ENCODE peak calls at places on chromosomes 6 and 20, in nine cellular contexts. P is HepG2, S is fibroblast of lung, N is GM23338, U is HCT116, G is hepatocyte, B is mammary epithelial cell, X is GM12878, W is neural progenitor cell. O is an unnamed sample.

GRCh38 chr6:23465912-23466311 is 660.1 kb upstream of the NRSN1 start:
- DNase-seq in P (no peak), S (no peak), N (no peak), U (no peak), G (no peak), B (no peak), X (no peak), W (no peak), O (no peak)

GRCh38 chr6:3888153-3888957 is 39.2 kb downstream of the FAM50B start:
- DNase-seq in P (no peak), S (no peak), N (no peak), U (no peak), G (no peak), B (no peak), X (no peak), W (no peak), O (no peak)

GRCh38 chr6:168189679-168190405 is 110.8 kb upstream of the FRMD1 start:
- DNase-seq in P (no peak), S (no peak), N (no peak), U (no peak), G (no peak), B (no peak), X (no peak), W (no peak), O (no peak)

GRCh38 chr6:10180138-10181074 is 234.5 kb downstream of the TFAP2A start:
- DNase-seq in P (no peak), S (no peak), N (no peak), U (no peak), G (no peak), B (no peak), X (no peak), W (no peak), O (no peak)

GRCh38 chr6:131937703-131938631 is 13.2 kb downstream of the CCN2 start:
- DNase-seq in P (peak; percentile 100), S (peak; percentile 63), N (no peak), U (no peak), G (no peak), B (no peak), X (no peak), W (no peak), O (no peak)

GRCh38 chr6:130843575-130844320 is 16.5 kb downstream of the SMLR1 start:
- DNase-seq in P (peak; percentile 74), S (peak; percentile 37), N (peak; percentile 72), U (peak; percentile 28), G (peak; percentile 52), B (peak; percentile 23), X (peak; percentile 9), W (peak; percentile 50), O (peak; percentile 19)

GRCh38 chr6:33839399-33840063 is 35.7 kb upstream of the MLN start:
- DNase-seq in P (no peak), S (no peak), N (no peak), U (no peak), G (no peak), B (no peak), X (no peak), W (no peak), O (no peak)

GRCh38 chr20:49210101-49210749 is 9.0 kb upstream of the DDX27 start:
- DNase-seq in P (no peak), S (no peak), N (no peak), U (no peak), G (no peak), B (no peak), X (no peak), W (no peak), O (no peak)

GRCh38 chr6:137155830-137156229 is 17.6 kb downstream of the IL22RA2 start:
- DNase-seq in P (no peak), S (peak; percentile 74), N (no peak), U (no peak), G (no peak), B (peak; percentile 93), X (peak; percentile 48), W (no peak), O (peak; percentile 49)

GRCh38 chr6:131430531-131430930 is 142.5 kb upstream of the ARG1 start:
- DNase-seq in P (no peak), S (no peak), N (no peak), U (no peak), G (no peak), B (no peak), X (no peak), W (no peak), O (no peak)

GRCh38 chr6:36616888-36617521 is 22.8 kb downstream of the SRSF3 start:
- DNase-seq in P (no peak), S (peak; percentile 63), N (no peak), U (peak; percentile 23), G (no peak), B (peak; percentile 100), X (no peak), W (no peak), O (no peak)

GRCh38 chr20:14698605-14699373 is 361.4 kb upstream of the FLRT3 start:
- DNase-seq in P (no peak), S (no peak), N (no peak), U (no peak), G (no peak), B (no peak), X (no peak), W (no peak), O (no peak)

DNA sequence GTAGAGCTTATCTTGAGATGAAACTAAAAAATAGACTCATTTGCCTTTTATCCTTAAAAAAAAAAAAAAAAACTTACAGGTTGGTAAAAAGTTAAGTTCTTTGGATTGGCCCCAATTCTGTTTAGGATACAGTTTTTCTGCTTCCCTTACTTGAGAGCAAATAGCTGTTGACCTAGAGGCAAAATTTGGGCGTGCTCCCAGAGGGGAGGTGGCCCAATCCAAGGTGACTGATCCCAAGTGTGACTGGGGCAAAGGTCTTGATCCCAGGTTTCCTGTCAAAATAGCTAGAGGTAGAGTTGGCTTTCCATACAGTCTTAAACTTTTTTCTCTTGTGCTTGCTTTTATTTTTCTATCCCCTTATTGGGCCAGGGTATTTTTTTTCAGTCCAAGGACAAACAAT is 363.8 kb upstream of the AGPAT4 start:
- DNase-seq in P (no peak), S (no peak), N (no peak), U (no peak), G (no peak), B (no peak), X (no peak), W (no peak), O (no peak)
- H4K20me1 ChIP-seq in P (no peaks in the 10 kb centered on the region), S (no peaks in the 10 kb centered on the region), N (no peaks in the 10 kb centered on the region), U (no peaks in the 10 kb centered on the region), G (no peaks in the 10 kb centered on the region), B (no peaks in the 10 kb centered on the region), X (no peaks in the 10 kb centered on the region), W (no peaks in the 10 kb centered on the region), O (no peaks in the 10 kb centered on the region)

DNA sequence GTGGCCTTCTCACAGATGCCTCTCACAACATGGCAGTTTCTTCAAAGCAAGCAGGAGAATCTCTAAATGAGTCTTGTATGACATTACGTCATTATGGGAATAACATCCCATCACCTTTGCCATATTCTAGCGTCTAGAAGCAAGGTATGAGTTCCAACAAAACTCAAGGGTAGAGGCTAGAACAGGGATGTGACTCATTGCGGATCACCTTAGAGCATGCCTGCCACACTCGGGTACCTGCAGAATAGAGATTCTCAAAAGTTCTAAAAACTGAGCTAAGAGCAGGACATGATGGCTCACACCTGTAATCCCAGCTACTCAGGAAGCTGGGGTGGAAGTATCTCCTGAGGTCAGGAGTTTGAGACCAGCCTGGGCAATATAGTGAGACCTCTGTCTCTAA is 182.8 kb downstream of the SLC16A10 start:
- DNase-seq in P (no peak), S (no peak), N (no peak), U (no peak), G (no peak), B (peak; percentile 22), X (no peak), W (no peak), O (no peak)
- H3K36me3 ChIP-seq in P (peaks cover 46% of the 10 kb centered on the region), S (peaks cover 3% of the 10 kb centered on the region), N (no peaks in the 10 kb centered on the region), U (peaks cover 16% of the 10 kb centered on the region), G (no peaks in the 10 kb centered on the region), B (peaks cover 12% of the 10 kb centered on the region), X (peaks cover 24% of the 10 kb centered on the region), W (peaks cover 13% of the 10 kb centered on the region), O (peaks cover 89% of the 10 kb centered on the region)

GRCh38 chr6:35258858-35259193 is 709 bp upstream of the ZNF76 start:
- DNase-seq in P (peak; percentile 52), S (peak; percentile 66), N (peak; percentile 67), U (peak; percentile 32), G (peak; percentile 69), B (no peak), X (no peak), W (no peak), O (no peak)
- H2AFZ ChIP-seq in P (peak overlapping the region; percentile 32), S (peak overlapping the region; percentile 75), N (peak overlapping the region; percentile 88), U (no peak overlapping the region), G (peak overlapping the region; percentile 68), B (peak overlapping the region; percentile 95), X (peak overlapping the region; percentile 99), W (peak overlapping the region; percentile 69), O (peak overlapping the region; percentile 62)

GRCh38 chr20:21365771-21366170 is 31.6 kb downstream of the NKX2-4 start:
- DNase-seq in P (no peak), S (no peak), N (no peak), U (no peak), G (no peak), B (no peak), X (no peak), W (no peak), O (no peak)

GRCh38 chr20:21372016-21372415 is 25.3 kb downstream of the NKX2-4 start:
- DNase-seq in P (no peak), S (no peak), N (no peak), U (no peak), G (no peak), B (no peak), X (no peak), W (no peak), O (no peak)

GRCh38 chr20:21373436-21373835 is 23.9 kb downstream of the NKX2-4 start:
- DNase-seq in P (no peak), S (no peak), N (no peak), U (no peak), G (no peak), B (no peak), X (no peak), W (no peak), O (no peak)

GRCh38 chr20:21368791-21369190 is 28.5 kb downstream of the NKX2-4 start:
- DNase-seq in P (no peak), S (no peak), N (no peak), U (no peak), G (no peak), B (no peak), X (no peak), W (no peak), O (no peak)

GRCh38 chr20:21371193-21371592 is 26.1 kb downstream of the NKX2-4 start:
- DNase-seq in P (no peak), S (no peak), N (no peak), U (no peak), G (no peak), B (no peak), X (no peak), W (no peak), O (no peak)
- H4K20me1 ChIP-seq in P (no peaks in the 10 kb centered on the region), S (no peaks in the 10 kb centered on the region), N (peaks cover 17% of the 10 kb centered on the region), U (peaks cover 14% of the 10 kb centered on the region), G (peaks cover 10% of the 10 kb centered on the region), B (no peaks in the 10 kb centered on the region), X (no peaks in the 10 kb centered on the region), W (peaks cover 34% of the 10 kb centered on the region), O (no peaks in the 10 kb centered on the region)

DNA sequence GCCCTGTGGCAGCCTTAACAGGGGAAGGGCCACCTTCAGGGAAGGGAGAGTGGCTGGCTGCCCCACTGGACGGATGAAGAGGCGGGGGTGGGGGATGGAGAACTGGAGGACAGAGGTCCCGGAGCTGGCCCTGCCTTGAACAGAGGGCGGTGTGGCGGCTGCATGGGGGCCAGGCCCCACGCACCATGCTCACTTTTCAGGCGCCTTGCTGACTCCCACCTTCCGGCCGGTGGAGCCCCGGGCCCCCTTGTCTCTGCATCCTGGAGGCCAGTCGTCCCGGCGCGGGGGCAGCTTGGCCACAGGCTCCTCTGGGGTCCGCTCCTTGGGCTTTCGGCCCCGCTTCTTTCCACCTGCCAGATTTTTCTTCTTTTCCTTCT is 3.5 kb upstream of the UCKL1 start:
- DNase-seq in P (no peak), S (no peak), N (no peak), U (no peak), G (no peak), B (no peak), X (no peak), W (no peak), O (no peak)
- H3K36me3 ChIP-seq in P (peaks cover 46% of the 10 kb centered on the region), S (peaks cover 32% of the 10 kb centered on the region), N (no peaks in the 10 kb centered on the region), U (no peaks in the 10 kb centered on the region), G (no peaks in the 10 kb centered on the region), B (no peaks in the 10 kb centered on the region), X (no peaks in the 10 kb centered on the region), W (no peaks in the 10 kb centered on the region), O (no peaks in the 10 kb centered on the region)

O was measured in OCI-LY7.